ENCODE peak calls at places on chromosomes 6 and 20, in eight cellular contexts. X is posterior vena cava; H is activated naive CD4-positive, alpha-beta T cell treated with anti-CD3 and anti-CD28 coated beads, Interleukin-2, amount 50 U/mL, for 16 hours; I is GM13977; N is amniotic epithelial cell; B is HT1080; T is neural progenitor cell; U is GM12865. F is an unnamed sample.

GRCh38 chr6:42260972-42261371 is 43.3 kb upstream of the MRPS10 start:
- DNase-seq in X (peak), U (peak), N (peak), T (peak), B (no peak), I (peak), H (peak), F (peak)

GRCh38 chr6:96821034-96821433 is 16.2 kb downstream of the GPR63 start:
- DNase-seq in I (no peak), X (no peak), B (no peak), T (no peak), U (no peak), N (no peak), H (no peak), F (no peak)

GRCh38 chr6:16249971-16250370 is 11.6 kb downstream of the GMPR start:
- DNase-seq in T (peak), I (no peak), N (no peak), H (no peak), U (no peak), B (no peak), X (no peak), F (no peak)

GRCh38 chr6:131885237-131885636 is 65.9 kb downstream of the CCN2 start:
- DNase-seq in N (peak), X (no peak), H (no peak), B (no peak), U (no peak), T (no peak), I (no peak), F (no peak)

GRCh38 chr6:3529232-3529631 is 72.4 kb upstream of the SLC22A23 start:
- DNase-seq in T (no peak), X (no peak), I (no peak), U (no peak), B (no peak), N (no peak), H (no peak), F (no peak)

GRCh38 chr20:32925481-32926196 is 66.9 kb downstream of the EFCAB8 start:
- DNase-seq in T (no peak), U (no peak), I (no peak), B (no peak), X (no peak), N (no peak), H (no peak), F (no peak)

GRCh38 chr6:128204621-128205020 is 303.8 kb upstream of the THEMIS start:
- DNase-seq in N (peak), X (no peak), H (no peak), U (no peak), T (no peak), B (no peak), I (no peak), F (no peak)

GRCh38 chr6:27161115-27161514 is 86.4 kb upstream of the PRSS16 start:
- DNase-seq in U (no peak), I (no peak), N (no peak), H (no peak), T (no peak), B (no peak), X (no peak), F (no peak)

GRCh38 chr6:54892831-54893230 is 46.3 kb downstream of the FAM83B start:
- DNase-seq in N (peak), B (peak), H (no peak), I (no peak), T (peak), X (no peak), U (no peak), F (no peak)

GRCh38 chr6:136662347-136663237 is 112.4 kb upstream of the MAP7 start:
- DNase-seq in H (no peak), I (no peak), X (no peak), N (no peak), T (no peak), B (no peak), U (no peak), F (no peak)

GRCh38 chr20:35387334-35387733 is 24.4 kb downstream of the UQCC1 start:
- DNase-seq in T (no peak), X (no peak), H (no peak), I (no peak), B (peak), U (no peak), N (peak), F (no peak)

GRCh38 chr6:13479971-13480434 is 7.4 kb downstream of the GFOD1 start:
- DNase-seq in N (no peak), U (no peak), I (no peak), B (no peak), H (no peak), X (no peak), T (no peak), F (no peak)